ENCODE peak calls at places on chromosomes 13 and 19, in seven cellular contexts. J, L, N, U, H, Z and F are unnamed samples.

GRCh38 chr19:46478356-46478986 is 7.1 kb upstream of the PNMA8A start:
- DNase-seq in H (peak), N (no peak), Z (no peak), U (no peak), J (peak), L (no peak), F (peak)

GRCh38 chr13:113651511-113652403 is 6.2 kb downstream of the ATP4B start:
- DNase-seq in H (no peak), L (no peak), Z (no peak), J (no peak), N (no peak), U (no peak), F (no peak)

GRCh38 chr19:34325181-34325580 is 39.8 kb upstream of the GPI start:
- DNase-seq in Z (no peak), H (no peak), J (no peak), U (no peak), L (no peak), N (no peak), F (no peak)

GRCh38 chr19:22286151-22286810 is at the start of gene ZNF729:
- DNase-seq in L (no peak), J (no peak), U (peak), H (no peak), Z (no peak), N (no peak), F (no peak)

GRCh38 chr13:43363156-43363918 is 340.0 kb downstream of the DNAJC15 start:
- DNase-seq in Z (no peak), J (peak), L (no peak), U (no peak), H (peak), N (no peak), F (no peak)

GRCh38 chr13:46804391-46804815 is 7.4 kb upstream of the ESD start:
- DNase-seq in J (peak), U (peak), L (no peak), Z (no peak), N (no peak), H (peak), F (peak)

GRCh38 chr19:50548191-50549058 is 19.8 kb downstream of the LRRC4B start:
- DNase-seq in U (no peak), Z (no peak), J (no peak), L (no peak), N (no peak), H (no peak), F (no peak)

GRCh38 chr13:54637377-54637776 is 1608.8 kb downstream of the OLFM4 start:
- DNase-seq in L (peak), H (peak), J (no peak), Z (no peak), N (no peak), U (peak), F (peak)

GRCh38 chr13:81917829-81918228 is 1576.9 kb upstream of the SPRY2 start:
- DNase-seq in U (no peak), L (no peak), N (no peak), J (no peak), Z (no peak), H (no peak), F (peak)

GRCh38 chr19:566403-566802 is 6.0 kb upstream of the BSG start:
- DNase-seq in N (no peak), Z (no peak), U (peak), J (peak), H (peak), L (no peak), F (peak)

GRCh38 chr13:49641810-49642291 is 13.5 kb downstream of the ARL11 start:
- DNase-seq in Z (no peak), J (peak), L (no peak), N (no peak), H (peak), U (peak), F (peak)

GRCh38 chr13:83878691-83879410 is 3.4 kb downstream of the SLITRK1 start:
- DNase-seq in Z (no peak), N (peak), U (no peak), L (no peak), J (no peak), H (no peak), F (no peak)

GRCh38 chr19:14758816-14759215 is 19.5 kb downstream of the ADGRE2 start:
- DNase-seq in L (no peak), H (no peak), J (no peak), N (peak), U (peak), Z (peak), F (peak)

GRCh38 chr13:77857810-77858209 is 60.8 kb downstream of the EDNRB start:
- DNase-seq in H (peak), U (no peak), J (peak), L (no peak), Z (no peak), N (no peak), F (no peak)

GRCh38 chr13:113907637-113908617 is 44.1 kb upstream of the GAS6 start:
- DNase-seq in U (peak), N (no peak), H (peak), J (peak), L (no peak), Z (no peak), F (peak)

GRCh38 chr19:33161201-33161600 is 29.3 kb downstream of the WDR88 start:
- DNase-seq in J (no peak), H (no peak), Z (no peak), N (no peak), L (no peak), U (no peak), F (no peak)

GRCh38 chr13:72839831-72840426 is 58.0 kb downstream of the PIBF1 start:
- DNase-seq in U (peak), H (peak), J (peak), N (peak), Z (no peak), L (peak), F (peak)

GRCh38 chr13:50801087-50801931 is 42.2 kb downstream of the DLEU7 start:
- DNase-seq in N (peak), Z (peak), U (peak), J (peak), L (peak), H (peak), F (peak)

GRCh38 chr19:588758-589692 is 656 bp upstream of the HCN2 start:
- DNase-seq in U (peak), J (no peak), H (no peak), N (peak), Z (no peak), L (no peak), F (no peak)

GRCh38 chr13:27921421-27921960 is 1.7 kb downstream of the PDX1 start:
- DNase-seq in U (no peak), N (peak), J (no peak), Z (no peak), L (peak), H (no peak), F (no peak)

GRCh38 chr19:55376381-55376933 is at the start of gene TMEM190:
- DNase-seq in Z (no peak), J (no peak), L (no peak), N (peak), U (no peak), H (no peak), F (peak)

GRCh38 chr13:93789058-93789457 is 562.5 kb downstream of the GPC6 start:
- DNase-seq in L (no peak), H (no peak), U (no peak), Z (no peak), N (no peak), J (no peak), F (no peak)

GRCh38 chr13:73310366-73310765 is 251.6 kb downstream of the KLF5 start:
- DNase-seq in Z (no peak), J (no peak), H (no peak), L (no peak), U (no peak), N (no peak), F (no peak)

GRCh38 chr19:18436651-18437478 is 1.1 kb downstream of the ISYNA1 start:
- DNase-seq in Z (no peak), J (peak), H (peak), N (peak), L (peak), U (peak), F (peak)

GRCh38 chr19:35212241-35212640 is 16.3 kb downstream of the FAM187B start:
- DNase-seq in J (no peak), H (no peak), U (no peak), N (no peak), Z (no peak), L (no peak), F (no peak)

GRCh38 chr13:74052402-74052928 is 81.7 kb downstream of the KLF12 start:
- DNase-seq in L (no peak), J (no peak), Z (no peak), N (no peak), U (no peak), H (no peak), F (peak)

GRCh38 chr13:97231832-97232201 is 9.7 kb downstream of the MBNL2 start:
- DNase-seq in J (peak), N (no peak), H (no peak), L (no peak), U (peak), Z (no peak), F (no peak)

GRCh38 chr19:40718774-40719391 is 2.0 kb downstream of the ITPKC start:
- DNase-seq in J (peak), U (peak), H (peak), Z (no peak), N (peak), L (no peak), F (peak)

GRCh38 chr19:20661150-20661819 is at the start of gene ZNF626:
- DNase-seq in J (peak), Z (peak), U (peak), H (peak), N (peak), L (peak), F (peak)

GRCh38 chr13:113812140-113813036 is 51.5 kb downstream of the GAS6 start:
- DNase-seq in U (no peak), N (no peak), H (no peak), Z (no peak), L (no peak), J (no peak), F (no peak)

GRCh38 chr19:52034051-52034728 is 6.0 kb upstream of the ZNF614 start:
- DNase-seq in U (no peak), N (no peak), H (peak), Z (no peak), L (no peak), J (peak), F (peak)

GRCh38 chr19:7590256-7590655 is 5.4 kb upstream of the CAMSAP3 start:
- DNase-seq in L (no peak), H (no peak), J (no peak), Z (no peak), N (no peak), U (peak), F (no peak)
- H3K23ac ChIP-seq in L (peak), H (no peak), J (no peak), Z (no peak), N (no peak), U (no peak), F (no peak)

GRCh38 chr13:112240076-112240475 is 136.1 kb upstream of the SPACA7 start:
- DNase-seq in Z (no peak), H (no peak), J (no peak), L (no peak), U (no peak), N (no peak), F (no peak)
- H3K23ac ChIP-seq in Z (no peak), H (no peak), J (no peak), L (no peak), U (no peak), N (no peak), F (no peak)

GRCh38 chr19:4390017-4390861 is 10.1 kb downstream of the SH3GL1 start:
- DNase-seq in L (no peak), U (peak), Z (peak), N (peak), H (peak), J (peak), F (peak)

GRCh38 chr19:4391701-4392543 is 8.4 kb downstream of the SH3GL1 start:
- DNase-seq in J (peak), Z (no peak), H (peak), N (no peak), U (peak), L (no peak), F (no peak)

GRCh38 chr19:4396949-4397783 is 3.2 kb downstream of the SH3GL1 start:
- DNase-seq in Z (no peak), L (no peak), J (no peak), U (peak), N (no peak), H (no peak), F (no peak)

GRCh38 chr19:4390862-4391693 is 9.3 kb downstream of the SH3GL1 start:
- DNase-seq in Z (no peak), H (no peak), U (peak), L (no peak), J (no peak), N (no peak), F (no peak)

GRCh38 chr19:4393947-4394590 is 6.3 kb downstream of the SH3GL1 start:
- DNase-seq in N (no peak), Z (no peak), J (no peak), L (no peak), H (peak), U (peak), F (peak)
- H3K23ac ChIP-seq in N (no peak), Z (no peak), J (peak), L (no peak), H (no peak), U (no peak), F (peak)

GRCh38 chr19:44985445-44985844 is 15.8 kb upstream of the RELB start:
- DNase-seq in Z (no peak), H (no peak), J (no peak), U (no peak), N (no peak), L (no peak), F (no peak)
- H3K23ac ChIP-seq in Z (no peak), H (no peak), J (no peak), U (no peak), N (no peak), L (no peak), F (no peak)

GRCh38 chr13:111006508-111007031 is 91.7 kb upstream of the ANKRD10 start:
- DNase-seq in Z (no peak), U (no peak), N (no peak), L (peak), H (peak), J (peak), F (peak)

GRCh38 chr13:111004444-111004843 is 89.6 kb upstream of the ANKRD10 start:
- DNase-seq in J (no peak), L (no peak), H (no peak), N (no peak), Z (no peak), U (peak), F (no peak)

GRCh38 chr13:111005364-111005763 is 90.5 kb upstream of the ANKRD10 start:
- DNase-seq in Z (no peak), L (no peak), U (peak), J (peak), H (peak), N (no peak), F (peak)

GRCh38 chr13:111007209-111007608 is 92.3 kb upstream of the ANKRD10 start:
- DNase-seq in J (no peak), N (no peak), Z (no peak), U (no peak), H (no peak), L (no peak), F (no peak)

DNA sequence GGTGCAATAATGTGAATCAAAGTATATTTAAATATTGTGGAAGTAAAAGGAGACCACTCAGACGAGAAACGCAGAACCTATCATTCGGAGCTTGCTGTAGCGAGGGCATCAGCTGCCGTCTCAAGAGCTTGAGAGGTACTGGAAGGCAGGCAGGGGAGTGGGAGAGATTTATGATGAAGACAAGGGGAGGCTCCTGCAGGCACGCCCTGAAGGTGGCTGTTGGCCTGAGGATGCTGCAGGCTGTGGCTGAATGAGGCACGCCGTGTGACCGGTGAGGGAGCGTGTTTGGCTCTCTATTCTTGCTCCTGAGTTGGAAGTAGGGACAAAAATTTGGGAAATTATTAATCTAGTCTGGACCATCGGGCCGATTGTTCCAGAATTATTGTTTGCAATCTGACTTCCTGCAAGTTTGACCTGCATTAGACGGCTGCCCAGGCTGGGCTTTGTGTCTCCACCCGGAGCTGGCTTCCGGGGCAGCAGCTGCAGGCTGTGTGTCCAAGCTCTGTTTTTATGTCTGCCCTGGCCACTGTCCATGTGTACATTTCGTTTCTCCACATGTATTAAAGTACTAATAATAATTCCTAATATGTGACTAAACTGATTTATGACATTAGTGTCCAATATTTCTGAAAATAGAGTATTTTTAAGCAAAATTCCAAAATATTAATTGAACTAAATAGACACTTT is 91.1 kb upstream of the ANKRD10 start:
- DNase-seq in N (no peak), Z (no peak), H (no peak), J (peak), L (no peak), U (no peak), F (no peak)
- H3K23ac ChIP-seq in N (no peak), Z (no peak), H (no peak), J (peak), L (no peak), U (no peak), F (no peak)

DNA sequence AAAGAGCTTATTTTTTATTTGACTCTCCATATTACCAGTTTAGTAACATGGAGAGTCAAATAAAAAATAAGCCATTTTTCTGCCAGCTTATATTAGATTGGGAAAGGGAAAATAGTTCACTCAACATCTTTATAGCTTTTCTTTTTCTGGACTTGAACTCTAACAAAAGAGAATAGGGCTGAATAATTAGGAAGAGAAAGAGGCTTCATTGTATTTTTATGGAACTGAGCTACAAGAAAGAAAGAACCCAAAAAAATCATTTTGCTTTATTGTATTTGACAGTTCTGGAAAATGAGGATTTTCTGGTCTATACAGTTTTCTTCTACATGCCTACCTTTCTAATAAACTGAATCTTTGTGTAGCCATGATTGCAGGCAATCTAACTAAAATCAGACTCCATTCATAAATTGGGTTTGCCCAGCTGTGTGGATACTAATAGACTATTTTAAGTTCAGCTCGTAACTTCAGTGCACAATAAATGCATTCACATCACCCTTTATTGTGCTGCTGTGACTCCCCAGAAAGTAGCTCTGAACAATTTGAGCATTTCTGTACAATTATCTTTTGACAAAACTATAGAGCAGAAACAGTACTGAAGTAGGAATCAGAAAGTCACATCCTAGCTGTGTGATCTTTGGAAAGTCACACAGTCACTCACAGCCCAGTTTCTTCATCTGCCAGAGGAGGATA is 115.3 kb downstream of the STOML3 start:
- DNase-seq in J (no peak), U (no peak), N (no peak), Z (no peak), H (no peak), L (no peak), F (no peak)
- H3K23ac ChIP-seq in J (no peak), U (no peak), N (no peak), Z (no peak), H (no peak), L (no peak), F (no peak)

GRCh38 chr13:110767476-110767875 is 54.0 kb downstream of the ING1 start:
- DNase-seq in H (no peak), N (no peak), L (no peak), U (peak), J (no peak), Z (no peak), F (no peak)
- H3K23ac ChIP-seq in H (no peak), N (no peak), L (no peak), U (no peak), J (no peak), Z (no peak), F (no peak)